ENCODE peak calls at places on chromosomes 4 and X, in nine cellular contexts. K, A, I, N, S, V, F, P and G are unnamed samples.
A peak's percentile ranks its signal among the peaks of the same experiment; 100 is the strongest.

GRCh38 chr4:156347412-156348075 is 393.9 kb upstream of the CTSO start:
- DNase-seq in K (no peak), A (no peak), I (no peak), N (no peak), S (no peak), V (peak; percentile 17), F (no peak), P (no peak), G (no peak)

GRCh38 chrX:26922278-26922677 is 540.9 kb downstream of the PPP4R3C start:
- DNase-seq in K (no peak), A (no peak), I (no peak), N (no peak), S (no peak), V (no peak), F (no peak), P (no peak), G (no peak)

GRCh38 chr4:161894493-161895167 is 269.2 kb downstream of the FSTL5 start:
- DNase-seq in K (no peak), A (no peak), I (no peak), N (no peak), S (no peak), V (no peak), F (no peak), P (no peak), G (no peak)

GRCh38 chrX:17788439-17788838 is 51.1 kb downstream of the SCML1 start:
- DNase-seq in K (no peak), A (peak; percentile 38), I (no peak), N (no peak), S (peak; percentile 12), V (peak; percentile 60), F (peak; percentile 12), P (no peak), G (peak; percentile 39)

GRCh38 chr4:6031831-6032230 is 13.6 kb upstream of the C4orf50 start:
- DNase-seq in K (no peak), A (no peak), I (no peak), N (no peak), S (no peak), V (no peak), F (peak; percentile 51), P (no peak), G (no peak)

GRCh38 chr4:1080961-1081688 is 32.2 kb downstream of the RNF212 start:
- DNase-seq in K (no peak), A (no peak), I (no peak), N (no peak), S (no peak), V (peak; percentile 34), F (no peak), P (no peak), G (no peak)

GRCh38 chr4:5165419-5166369 is 114.4 kb downstream of the STK32B start:
- DNase-seq in K (no peak), A (no peak), I (peak; percentile 84), N (no peak), S (peak; percentile 38), V (peak; percentile 9), F (no peak), P (no peak), G (no peak)

GRCh38 chr4:53854991-53855885 is 209.2 kb downstream of the CHIC2 start:
- DNase-seq in K (no peak), A (no peak), I (no peak), N (no peak), S (peak; percentile 50), V (no peak), F (no peak), P (no peak), G (no peak)

GRCh38 chrX:29231800-29232199 is 644.6 kb downstream of the IL1RAPL1 start:
- DNase-seq in K (no peak), A (no peak), I (no peak), N (no peak), S (no peak), V (peak; percentile 3), F (no peak), P (no peak), G (no peak)

GRCh38 chr4:26050671-26051070 is 136.7 kb downstream of the SMIM20 start:
- DNase-seq in K (no peak), A (no peak), I (no peak), N (no peak), S (no peak), V (no peak), F (no peak), P (no peak), G (peak; percentile 12)

GRCh38 chr4:31467781-31468180 is 747.6 kb downstream of the PCDH7 start:
- DNase-seq in K (no peak), A (no peak), I (no peak), N (no peak), S (peak; percentile 2), V (no peak), F (no peak), P (no peak), G (no peak)

GRCh38 chr4:138948918-138949317 is 66.7 kb upstream of the NOCT start:
- DNase-seq in K (no peak), A (peak; percentile 34), I (no peak), N (no peak), S (no peak), V (no peak), F (no peak), P (no peak), G (no peak)

GRCh38 chr4:55255171-55255570 is 90.9 kb upstream of the SRD5A3 start:
- DNase-seq in K (no peak), A (no peak), I (no peak), N (no peak), S (no peak), V (no peak), F (no peak), P (no peak), G (no peak)

GRCh38 chrX:134794692-134795091 is 136.4 kb upstream of the PLAC1 start:
- DNase-seq in K (no peak), A (no peak), I (no peak), N (no peak), S (no peak), V (no peak), F (no peak), P (no peak), G (no peak)

GRCh38 chr4:189092596-189092995 is 848.1 kb upstream of the FRG1 start:
- DNase-seq in K (no peak), A (no peak), I (no peak), N (no peak), S (no peak), V (peak; percentile 26), F (peak; percentile 76), P (no peak), G (peak; percentile 26)

GRCh38 chr4:54254915-54255246 is 25.8 kb downstream of the PDGFRA start:
- DNase-seq in K (no peak), A (no peak), I (no peak), N (no peak), S (no peak), V (no peak), F (no peak), P (no peak), G (no peak)

GRCh38 chr4:150072906-150073714 is 5.1 kb upstream of the DCLK2 start:
- DNase-seq in K (no peak), A (no peak), I (no peak), N (no peak), S (peak; percentile 89), V (no peak), F (no peak), P (no peak), G (no peak)

DNA sequence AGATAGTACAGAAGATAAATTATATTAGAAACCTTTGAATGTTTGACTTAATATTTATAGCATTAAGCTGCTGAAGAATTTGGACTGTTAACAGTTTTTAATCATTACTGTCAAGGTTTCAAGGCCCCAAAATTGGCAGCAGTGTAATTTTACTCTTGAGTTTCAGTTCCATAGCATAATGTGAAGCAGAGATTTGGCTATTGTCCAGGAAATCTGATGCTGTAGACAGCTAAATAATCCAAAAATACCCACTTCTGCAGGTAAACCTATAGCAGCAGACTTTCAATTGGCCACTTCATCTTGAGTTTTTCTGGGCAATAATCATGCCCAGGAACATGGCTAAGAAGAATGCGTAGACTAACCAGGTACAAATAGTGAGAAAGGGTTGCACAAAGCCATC is 85.0 kb downstream of the RCHY1 start:
- DNase-seq in K (no peak), A (no peak), I (no peak), N (no peak), S (no peak), V (no peak), F (peak; percentile 78), P (no peak), G (no peak)
- TF ChIP-seq CTCF in K (no peak), A (no peak), I (no peak), N (no peak), S (no peak), V (no peak), F (no peak), P (no peak), G (no peak)

GRCh38 chr4:165345663-165346417 is 18.4 kb downstream of the MSMO1 start:
- DNase-seq in K (no peak), A (no peak), I (no peak), N (no peak), S (no peak), V (peak; percentile 23), F (no peak), P (no peak), G (no peak)
- TF ChIP-seq CTCF in K (no peak), A (no peak), I (peak; percentile 45), N (no peak), S (peak; percentile 32), V (peak; percentile 35), F (no peak), P (no peak), G (no peak)

DNA sequence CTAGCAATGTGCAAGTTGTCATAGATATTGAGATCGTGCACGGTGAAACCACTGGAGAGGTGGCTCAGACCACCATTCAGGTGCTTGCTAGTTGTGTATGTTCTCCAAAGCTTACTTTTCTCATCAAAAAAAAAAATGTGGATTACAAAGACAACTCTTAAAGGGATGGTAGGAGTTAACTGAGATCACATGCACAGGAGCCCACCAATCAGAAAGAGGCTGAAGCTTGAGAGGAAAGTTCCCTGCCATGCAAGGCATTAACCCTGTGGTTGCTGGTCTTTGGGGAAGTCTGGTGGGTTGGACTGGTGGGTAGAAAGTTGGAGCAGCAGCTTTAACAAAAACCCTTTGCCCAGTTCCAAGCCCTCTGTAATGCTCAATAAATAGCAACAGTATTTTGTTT is 72.4 kb upstream of the C1QTNF7 start:
- DNase-seq in K (no peak), A (no peak), I (no peak), N (no peak), S (no peak), V (peak; percentile 13), F (no peak), P (no peak), G (no peak)
- TF ChIP-seq CTCF in K (no peak), A (no peak), I (no peak), N (no peak), S (no peak), V (no peak), F (no peak), P (no peak), G (no peak)

GRCh38 chr4:69470561-69470960 is 25.1 kb downstream of the UGT2B4 start:
- DNase-seq in K (no peak), A (no peak), I (no peak), N (no peak), S (no peak), V (peak; percentile 37), F (no peak), P (no peak), G (no peak)
- TF ChIP-seq CTCF in K (no peak), A (no peak), I (no peak), N (no peak), S (no peak), V (peak; percentile 54), F (no peak), P (no peak), G (peak; percentile 15)

DNA sequence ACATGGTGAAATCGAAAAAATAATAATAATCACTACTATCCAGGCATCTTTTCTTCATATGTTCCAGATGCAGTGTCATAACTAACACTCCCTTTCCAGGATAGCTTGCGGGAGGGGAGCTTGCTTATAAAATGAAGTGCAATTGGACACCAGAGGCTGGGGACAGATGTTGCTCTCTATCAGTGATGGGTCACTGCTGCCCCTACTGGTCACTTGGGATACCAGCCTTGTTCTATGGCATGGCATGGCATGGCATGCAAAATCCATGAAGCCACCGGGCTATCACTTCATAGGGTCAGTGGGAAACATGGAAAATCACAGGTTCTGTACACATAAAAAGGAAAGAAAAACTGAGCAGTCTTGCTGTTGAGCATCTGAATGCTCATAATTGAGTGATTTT is 168.1 kb downstream of the GLRA2 start:
- DNase-seq in K (no peak), A (peak; percentile 22), I (no peak), N (no peak), S (no peak), V (peak; percentile 64), F (peak; percentile 8), P (no peak), G (peak; percentile 63)
- TF ChIP-seq CTCF in K (peak; percentile 5), A (peak; percentile 13), I (peak; percentile 48), N (no peak), S (peak; percentile 54), V (peak; percentile 58), F (peak; percentile 50), P (no peak), G (peak; percentile 64)